ENCODE peak calls at places on chromosomes 12 and 14, in seven cellular contexts. I is KBM-7; U is activated CD8-positive, alpha-beta T cell treated with anti-CD3 and anti-CD28 coated beads for 36 hours; J is activated CD4-positive, alpha-beta T cell treated with anti-CD3 and anti-CD28 coated beads, Interleukin-2, amount 50 U/mL, for 1 hour; G is endothelial cell; O is GM23248; L is RWPE1. V is an unnamed sample.

GRCh38 chr14:53953828-53954550 is 2.6 kb downstream of the BMP4 start:
- DNase-seq in I (peak), U (peak), J (no peak), G (peak), O (peak), L (no peak), V (no peak)

GRCh38 chr12:34597548-34598351 is 575.5 kb downstream of the ALG10 start:
- DNase-seq in I (no peak), U (no peak), J (no peak), G (no peak), O (no peak), L (no peak), V (no peak)

GRCh38 chr12:52029686-52030085 is 21.6 kb upstream of the NR4A1 start:
- DNase-seq in I (peak), U (no peak), J (no peak), G (no peak), O (peak), L (no peak), V (no peak)

GRCh38 chr12:19620222-19620621 is 180.9 kb downstream of the AEBP2 start:
- DNase-seq in I (no peak), U (no peak), J (no peak), G (no peak), O (no peak), L (peak), V (no peak)

GRCh38 chr12:3034067-3034750 is 43.0 kb upstream of the TSPAN9 start:
- DNase-seq in I (peak), U (peak), J (peak), G (peak), O (peak), L (peak), V (peak)

GRCh38 chr14:78162202-78162601 is 8.0 kb upstream of the NRXN3 start:
- DNase-seq in I (no peak), U (no peak), J (no peak), G (no peak), O (peak), L (no peak), V (no peak)

GRCh38 chr14:89424241-89424640 is 7.2 kb upstream of the FOXN3 start:
- DNase-seq in I (no peak), U (no peak), J (no peak), G (no peak), O (no peak), L (no peak), V (no peak)

GRCh38 chr12:88339966-88340365 is 197.9 kb downstream of the TMTC3 start:
- DNase-seq in I (no peak), U (no peak), J (no peak), G (no peak), O (peak), L (no peak), V (no peak)

GRCh38 chr12:2648406-2648805 is 146.4 kb upstream of the FKBP4 start:
- DNase-seq in I (no peak), U (no peak), J (no peak), G (no peak), O (no peak), L (no peak), V (no peak)

GRCh38 chr14:99125113-99125512 is 146.9 kb downstream of the BCL11B start:
- DNase-seq in I (no peak), U (no peak), J (no peak), G (peak), O (no peak), L (no peak), V (no peak)